ENCODE peak calls at places on chromosomes 2 and 18, in four cellular contexts. One of them, this sample, is unnamed.

GRCh38 chr18:37956902-37957301 is 391.3 kb upstream of the CELF4 start:
- DNase-seq in fibroblast of lung: no peak
- DNase-seq in neural progenitor cell: no peak
- DNase-seq in MM.1S: no peak
- DNase-seq in this sample: no peak

GRCh38 chr2:54906711-54907110 is 143.5 kb downstream of the RTN4 start:
- DNase-seq in fibroblast of lung: no peak
- DNase-seq in neural progenitor cell: no peak
- DNase-seq in MM.1S: no peak
- DNase-seq in this sample: no peak

GRCh38 chr2:23312996-23313606 is 71.9 kb upstream of the KLHL29 start:
- DNase-seq in fibroblast of lung: peak; percentile 11
- DNase-seq in neural progenitor cell: peak; percentile 69
- DNase-seq in MM.1S: no peak
- DNase-seq in this sample: peak; percentile 55

GRCh38 chr2:74441690-74442482 is at the start of gene RTKN:
- DNase-seq in fibroblast of lung: no peak
- DNase-seq in neural progenitor cell: peak; percentile 84
- DNase-seq in MM.1S: peak; percentile 37
- DNase-seq in this sample: no peak

GRCh38 chr18:73992242-73993022 is 155.2 kb downstream of the FBXO15 start:
- DNase-seq in fibroblast of lung: no peak
- DNase-seq in neural progenitor cell: no peak
- DNase-seq in MM.1S: no peak
- DNase-seq in this sample: no peak

GRCh38 chr2:182895798-182896197 is 29.4 kb upstream of the FRZB start:
- DNase-seq in fibroblast of lung: no peak
- DNase-seq in neural progenitor cell: no peak
- DNase-seq in MM.1S: no peak
- DNase-seq in this sample: no peak

GRCh38 chr2:188813846-188814245 is 160.3 kb upstream of the COL3A1 start:
- DNase-seq in fibroblast of lung: no peak
- DNase-seq in neural progenitor cell: peak; percentile 4
- DNase-seq in MM.1S: no peak
- DNase-seq in this sample: no peak

GRCh38 chr2:170530284-170530745 is 184.8 kb upstream of the SP5 start:
- DNase-seq in fibroblast of lung: peak; percentile 84
- DNase-seq in neural progenitor cell: peak; percentile 64
- DNase-seq in MM.1S: no peak
- DNase-seq in this sample: peak; percentile 75

GRCh38 chr2:50720695-50721314 is 311.1 kb downstream of the NRXN1 start:
- DNase-seq in fibroblast of lung: no peak
- DNase-seq in neural progenitor cell: peak; percentile 63
- DNase-seq in MM.1S: no peak
- DNase-seq in this sample: no peak

GRCh38 chr2:236679906-236680305 is 110.3 kb downstream of the ACKR3 start:
- DNase-seq in fibroblast of lung: peak; percentile 88
- DNase-seq in neural progenitor cell: no peak
- DNase-seq in MM.1S: no peak
- DNase-seq in this sample: no peak

GRCh38 chr2:211259831-211260476 is 703.6 kb downstream of the CPS1 start:
- DNase-seq in fibroblast of lung: no peak
- DNase-seq in neural progenitor cell: no peak
- DNase-seq in MM.1S: no peak
- DNase-seq in this sample: no peak

GRCh38 chr2:54962935-54963334 is 87.3 kb downstream of the RTN4 start:
- DNase-seq in fibroblast of lung: no peak
- DNase-seq in neural progenitor cell: no peak
- DNase-seq in MM.1S: no peak
- DNase-seq in this sample: no peak

GRCh38 chr2:239247401-239248245 is 153.2 kb downstream of the HDAC4 start:
- DNase-seq in fibroblast of lung: no peak
- DNase-seq in neural progenitor cell: no peak
- DNase-seq in MM.1S: no peak
- DNase-seq in this sample: no peak

GRCh38 chr2:46913471-46914381 is 1.9 kb downstream of the MCFD2 start:
- DNase-seq in fibroblast of lung: peak; percentile 53
- DNase-seq in neural progenitor cell: peak; percentile 23
- DNase-seq in MM.1S: no peak
- DNase-seq in this sample: peak; percentile 59

DNA sequence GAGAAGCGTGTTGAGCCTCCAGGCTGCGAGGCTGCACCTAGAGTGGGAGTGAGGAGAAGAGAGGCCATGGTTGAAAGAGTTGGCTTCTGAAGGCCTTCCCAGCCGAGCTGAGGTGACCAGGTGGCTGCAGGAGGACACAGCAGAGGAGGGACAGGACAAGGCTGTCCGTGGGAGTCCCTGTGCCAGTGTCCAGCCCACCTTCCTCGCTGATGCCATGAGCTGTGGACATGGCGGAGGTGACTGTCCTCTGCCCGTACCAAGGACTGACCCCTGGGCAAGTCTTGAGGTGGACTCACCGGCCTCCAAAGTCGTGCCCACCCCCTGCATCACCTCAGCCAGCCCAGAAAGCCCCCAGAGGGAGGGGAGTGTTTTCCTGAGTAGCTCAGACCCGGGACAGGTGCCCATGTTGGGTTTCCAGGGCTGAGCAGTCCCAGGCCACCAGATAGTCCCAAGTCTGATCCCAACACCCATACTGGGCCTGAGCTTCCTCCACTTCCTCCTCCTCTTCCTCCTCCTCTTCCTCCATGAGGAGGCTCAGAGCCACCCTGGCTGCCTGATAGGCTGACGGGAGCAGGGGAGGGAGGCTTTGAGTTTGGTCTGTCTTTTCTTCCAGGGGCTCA is 43.0 kb upstream of the FOSL2 start:
- DNase-seq in fibroblast of lung: no peak
- DNase-seq in neural progenitor cell: no peak
- DNase-seq in MM.1S: no peak
- DNase-seq in this sample: no peak
- H3K4me1 ChIP-seq in fibroblast of lung: peaks cover 2% of the 10 kb centered on the region
- H3K4me1 ChIP-seq in neural progenitor cell: peaks cover 19% of the 10 kb centered on the region
- H3K4me1 ChIP-seq in MM.1S: no peaks in the 10 kb centered on the region
- H3K4me1 ChIP-seq in this sample: peaks cover 3% of the 10 kb centered on the region

GRCh38 chr2:20195431-20195830 is 29.5 kb downstream of the SDC1 start:
- DNase-seq in fibroblast of lung: no peak
- DNase-seq in neural progenitor cell: no peak
- DNase-seq in MM.1S: no peak
- DNase-seq in this sample: no peak
- H2AFZ ChIP-seq in fibroblast of lung: no peak overlapping the region
- H2AFZ ChIP-seq in neural progenitor cell: no peak overlapping the region
- H2AFZ ChIP-seq in MM.1S: no peak overlapping the region
- H2AFZ ChIP-seq in this sample: no peak overlapping the region

DNA sequence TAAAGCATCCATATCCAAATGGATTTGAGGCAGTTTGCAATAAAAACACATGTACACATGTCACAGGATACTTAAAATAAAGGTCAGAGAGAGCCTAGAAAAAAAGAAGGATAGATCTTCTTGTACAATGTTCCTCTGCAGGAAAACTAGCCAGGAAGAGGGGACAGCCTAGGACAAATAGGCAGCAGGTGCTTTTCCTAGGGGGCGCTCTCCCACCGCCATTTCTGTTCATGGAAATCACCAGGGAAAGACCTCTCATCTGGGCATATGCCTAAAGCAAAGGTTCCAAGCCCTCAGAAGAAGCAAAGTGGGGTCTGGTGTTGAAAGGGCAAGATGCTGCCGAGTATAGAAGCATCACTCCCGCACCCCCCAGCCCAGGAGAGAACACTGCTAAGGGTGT is 799.1 kb downstream of the BCL11A start:
- DNase-seq in fibroblast of lung: no peak
- DNase-seq in neural progenitor cell: peak; percentile 46
- DNase-seq in MM.1S: no peak
- DNase-seq in this sample: no peak
- TF ChIP-seq CTCF in fibroblast of lung: no peak
- TF ChIP-seq CTCF in neural progenitor cell: peak; percentile 59
- TF ChIP-seq CTCF in MM.1S: no peak
- TF ChIP-seq CTCF in this sample: no peak

GRCh38 chr2:36427790-36428243 is 72.2 kb downstream of the CRIM1 start:
- DNase-seq in fibroblast of lung: no peak
- DNase-seq in neural progenitor cell: no peak
- DNase-seq in MM.1S: no peak
- DNase-seq in this sample: no peak
- H3K4me1 ChIP-seq in fibroblast of lung: peaks cover 41% of the 10 kb centered on the region
- H3K4me1 ChIP-seq in neural progenitor cell: peaks cover 15% of the 10 kb centered on the region
- H3K4me1 ChIP-seq in MM.1S: no peaks in the 10 kb centered on the region
- H3K4me1 ChIP-seq in this sample: peaks cover 53% of the 10 kb centered on the region

GRCh38 chr2:101357386-101357785 is 29.9 kb downstream of the CREG2 start:
- DNase-seq in fibroblast of lung: no peak
- DNase-seq in neural progenitor cell: no peak
- DNase-seq in MM.1S: no peak
- DNase-seq in this sample: no peak

GRCh38 chr2:101354910-101355309 is 32.4 kb downstream of the CREG2 start:
- DNase-seq in fibroblast of lung: no peak
- DNase-seq in neural progenitor cell: no peak
- DNase-seq in MM.1S: no peak
- DNase-seq in this sample: no peak

GRCh38 chr2:101355561-101356130 is 31.7 kb downstream of the CREG2 start:
- DNase-seq in fibroblast of lung: no peak
- DNase-seq in neural progenitor cell: no peak
- DNase-seq in MM.1S: no peak
- DNase-seq in this sample: no peak

GRCh38 chr2:101356486-101356885 is 30.8 kb downstream of the CREG2 start:
- DNase-seq in fibroblast of lung: peak; percentile 41
- DNase-seq in neural progenitor cell: no peak
- DNase-seq in MM.1S: no peak
- DNase-seq in this sample: no peak

DNA sequence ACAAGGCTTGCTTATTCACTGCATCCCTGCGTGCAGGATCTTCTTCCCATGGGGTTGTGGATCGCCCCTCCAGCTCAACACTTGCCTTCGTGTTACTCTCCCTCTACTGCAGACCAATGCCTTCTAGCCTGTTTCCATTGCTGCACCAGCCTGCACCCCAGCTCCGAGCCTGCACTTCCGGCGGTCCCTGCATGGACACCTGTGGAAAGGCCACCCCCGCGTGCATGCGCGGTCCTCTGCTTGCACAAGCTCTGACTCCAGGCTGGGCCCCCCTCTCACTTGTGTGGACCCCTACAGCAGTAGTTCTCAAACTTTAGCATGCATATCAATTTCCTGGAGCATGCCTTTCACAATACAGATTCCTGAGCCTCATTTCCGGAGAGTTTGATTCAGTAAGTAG is 32.9 kb downstream of the CREG2 start:
- DNase-seq in fibroblast of lung: no peak
- DNase-seq in neural progenitor cell: no peak
- DNase-seq in MM.1S: no peak
- DNase-seq in this sample: no peak
- H2AFZ ChIP-seq in fibroblast of lung: no peak overlapping the region
- H2AFZ ChIP-seq in neural progenitor cell: peak overlapping the region; percentile 76
- H2AFZ ChIP-seq in MM.1S: no peak overlapping the region
- H2AFZ ChIP-seq in this sample: no peak overlapping the region

This sample was measured in endothelial cell of umbilical vein.